ENCODE peak calls at places on chromosomes 1 and 21, in eight cellular contexts. One of them, this sample, is unnamed.

GRCh38 chr21:44089001-44089911 is 17.9 kb upstream of the PWP2 start:
- DNase-seq in HAP-1: no peak
- DNase-seq in A549: no peak
- DNase-seq in SJSA1: no peak
- DNase-seq in spleen: peak; percentile 88
- DNase-seq in effector memory CD4-positive, alpha-beta T cell: peak; percentile 39
- DNase-seq in IMR-90: no peak
- DNase-seq in hepatocyte: peak; percentile 26
- DNase-seq in this sample: no peak

GRCh38 chr1:212561501-212561931 is 47.0 kb upstream of the ATF3 start:
- DNase-seq in HAP-1: no peak
- DNase-seq in A549: peak; percentile 24
- DNase-seq in SJSA1: peak; percentile 85
- DNase-seq in spleen: no peak
- DNase-seq in effector memory CD4-positive, alpha-beta T cell: no peak
- DNase-seq in IMR-90: peak; percentile 76
- DNase-seq in hepatocyte: no peak
- DNase-seq in this sample: no peak

GRCh38 chr1:214280386-214281029 is 451 bp upstream of the SMYD2 start:
- DNase-seq in HAP-1: peak; percentile 48
- DNase-seq in A549: peak; percentile 54
- DNase-seq in SJSA1: peak; percentile 71
- DNase-seq in spleen: peak; percentile 92
- DNase-seq in effector memory CD4-positive, alpha-beta T cell: no peak
- DNase-seq in IMR-90: peak; percentile 37
- DNase-seq in hepatocyte: peak; percentile 53
- DNase-seq in this sample: no peak

GRCh38 chr1:107572674-107573205 is 392.2 kb downstream of the VAV3 start:
- DNase-seq in HAP-1: no peak
- DNase-seq in A549: peak; percentile 35
- DNase-seq in SJSA1: no peak
- DNase-seq in spleen: no peak
- DNase-seq in effector memory CD4-positive, alpha-beta T cell: no peak
- DNase-seq in IMR-90: peak; percentile 31
- DNase-seq in hepatocyte: peak; percentile 29
- DNase-seq in this sample: no peak

GRCh38 chr1:55443175-55443933 is 228.2 kb upstream of the USP24 start:
- DNase-seq in HAP-1: no peak
- DNase-seq in A549: peak; percentile 92
- DNase-seq in SJSA1: peak; percentile 77
- DNase-seq in spleen: no peak
- DNase-seq in effector memory CD4-positive, alpha-beta T cell: no peak
- DNase-seq in IMR-90: peak; percentile 100
- DNase-seq in hepatocyte: peak; percentile 74
- DNase-seq in this sample: no peak

GRCh38 chr1:175920401-175920800 is 177.0 kb upstream of the TNR start:
- DNase-seq in HAP-1: no peak
- DNase-seq in A549: no peak
- DNase-seq in SJSA1: peak; percentile 66
- DNase-seq in spleen: no peak
- DNase-seq in effector memory CD4-positive, alpha-beta T cell: no peak
- DNase-seq in IMR-90: peak; percentile 77
- DNase-seq in hepatocyte: no peak
- DNase-seq in this sample: no peak

GRCh38 chr1:218369688-218370511 is 24.8 kb downstream of the TGFB2 start:
- DNase-seq in HAP-1: no peak
- DNase-seq in A549: no peak
- DNase-seq in SJSA1: peak; percentile 80
- DNase-seq in spleen: no peak
- DNase-seq in effector memory CD4-positive, alpha-beta T cell: no peak
- DNase-seq in IMR-90: peak; percentile 86
- DNase-seq in hepatocyte: no peak
- DNase-seq in this sample: no peak

GRCh38 chr1:28064064-28064463 is 24.3 kb downstream of the EYA3 start:
- DNase-seq in HAP-1: no peak
- DNase-seq in A549: no peak
- DNase-seq in SJSA1: no peak
- DNase-seq in spleen: no peak
- DNase-seq in effector memory CD4-positive, alpha-beta T cell: no peak
- DNase-seq in IMR-90: peak; percentile 83
- DNase-seq in hepatocyte: no peak
- DNase-seq in this sample: no peak

GRCh38 chr1:109617291-109617801 is 2.1 kb downstream of the GNAT2 start:
- DNase-seq in HAP-1: no peak
- DNase-seq in A549: peak; percentile 22
- DNase-seq in SJSA1: peak; percentile 78
- DNase-seq in spleen: no peak
- DNase-seq in effector memory CD4-positive, alpha-beta T cell: no peak
- DNase-seq in IMR-90: peak; percentile 97
- DNase-seq in hepatocyte: peak; percentile 63
- DNase-seq in this sample: no peak

GRCh38 chr1:118692143-118692542 is 296.0 kb downstream of the TBX15 start:
- DNase-seq in HAP-1: no peak
- DNase-seq in A549: no peak
- DNase-seq in SJSA1: no peak
- DNase-seq in spleen: no peak
- DNase-seq in effector memory CD4-positive, alpha-beta T cell: no peak
- DNase-seq in IMR-90: no peak
- DNase-seq in hepatocyte: no peak
- DNase-seq in this sample: no peak

GRCh38 chr1:116405241-116406135 is 32.4 kb downstream of the ATP1A1 start:
- DNase-seq in HAP-1: no peak
- DNase-seq in A549: no peak
- DNase-seq in SJSA1: no peak
- DNase-seq in spleen: no peak
- DNase-seq in effector memory CD4-positive, alpha-beta T cell: no peak
- DNase-seq in IMR-90: no peak
- DNase-seq in hepatocyte: no peak
- DNase-seq in this sample: no peak

GRCh38 chr1:21247892-21248715 is 42.2 kb downstream of the ECE1 start:
- DNase-seq in HAP-1: no peak
- DNase-seq in A549: no peak
- DNase-seq in SJSA1: no peak
- DNase-seq in spleen: no peak
- DNase-seq in effector memory CD4-positive, alpha-beta T cell: no peak
- DNase-seq in IMR-90: no peak
- DNase-seq in hepatocyte: peak; percentile 62
- DNase-seq in this sample: no peak

GRCh38 chr1:46394108-46394871 is at the start of gene FAAH:
- DNase-seq in HAP-1: no peak
- DNase-seq in A549: no peak
- DNase-seq in SJSA1: no peak
- DNase-seq in spleen: peak; percentile 85
- DNase-seq in effector memory CD4-positive, alpha-beta T cell: no peak
- DNase-seq in IMR-90: no peak
- DNase-seq in hepatocyte: peak; percentile 89
- DNase-seq in this sample: peak; percentile 45

GRCh38 chr1:48526045-48526714 is 54.2 kb upstream of the SPATA6 start:
- DNase-seq in HAP-1: no peak
- DNase-seq in A549: no peak
- DNase-seq in SJSA1: no peak
- DNase-seq in spleen: no peak
- DNase-seq in effector memory CD4-positive, alpha-beta T cell: no peak
- DNase-seq in IMR-90: peak; percentile 35
- DNase-seq in hepatocyte: peak; percentile 25
- DNase-seq in this sample: no peak

GRCh38 chr1:243349128-243349527 is 93.3 kb downstream of the SDCCAG8 start:
- DNase-seq in HAP-1: no peak
- DNase-seq in A549: no peak
- DNase-seq in SJSA1: no peak
- DNase-seq in spleen: no peak
- DNase-seq in effector memory CD4-positive, alpha-beta T cell: no peak
- DNase-seq in IMR-90: no peak
- DNase-seq in hepatocyte: no peak
- DNase-seq in this sample: no peak

GRCh38 chr1:243351347-243351746 is 95.5 kb downstream of the SDCCAG8 start:
- DNase-seq in HAP-1: no peak
- DNase-seq in A549: no peak
- DNase-seq in SJSA1: no peak
- DNase-seq in spleen: no peak
- DNase-seq in effector memory CD4-positive, alpha-beta T cell: no peak
- DNase-seq in IMR-90: no peak
- DNase-seq in hepatocyte: no peak
- DNase-seq in this sample: no peak

DNA sequence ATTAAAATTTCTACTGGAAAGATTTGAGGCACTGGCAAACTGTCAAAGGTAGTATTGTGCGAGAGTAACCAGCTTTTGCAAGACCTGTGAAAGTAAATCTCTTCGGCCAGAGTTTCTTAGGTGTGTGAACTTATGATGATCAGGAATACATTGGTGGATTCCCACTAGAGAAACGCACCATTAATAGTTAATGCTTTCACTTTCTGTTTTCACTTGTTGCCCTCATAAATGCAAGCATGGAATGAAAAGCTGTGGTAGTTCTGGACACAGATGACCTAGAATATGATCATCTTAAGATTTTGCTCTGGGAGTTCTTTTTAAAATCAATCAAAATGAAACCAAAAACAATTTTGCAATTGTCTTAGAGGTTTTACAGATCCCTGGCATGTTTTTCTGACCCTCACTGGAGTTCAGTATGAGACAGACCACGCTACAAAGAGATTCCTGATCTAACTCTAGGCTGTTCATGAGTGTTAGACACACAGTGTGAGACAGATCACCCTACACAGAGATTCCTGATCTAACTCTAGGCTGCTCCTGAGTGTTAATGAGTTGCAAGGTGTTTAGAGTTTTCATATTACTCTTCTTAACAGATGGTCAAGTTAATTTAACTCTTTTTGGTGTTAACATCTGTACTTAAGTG is 98.8 kb downstream of the SDCCAG8 start:
- DNase-seq in HAP-1: no peak
- DNase-seq in A549: no peak
- DNase-seq in SJSA1: peak; percentile 48
- DNase-seq in spleen: no peak
- DNase-seq in effector memory CD4-positive, alpha-beta T cell: no peak
- DNase-seq in IMR-90: peak; percentile 21
- DNase-seq in hepatocyte: no peak
- DNase-seq in this sample: no peak
- H3K4me3 ChIP-seq in HAP-1: no peak overlapping the region
- H3K4me3 ChIP-seq in A549: no peak overlapping the region
- H3K4me3 ChIP-seq in SJSA1: peak overlapping the region; percentile 17
- H3K4me3 ChIP-seq in spleen: peak overlapping the region; percentile 18
- H3K4me3 ChIP-seq in effector memory CD4-positive, alpha-beta T cell: peak overlapping the region; percentile 10
- H3K4me3 ChIP-seq in IMR-90: peak overlapping the region; percentile 27
- H3K4me3 ChIP-seq in hepatocyte: no peak overlapping the region
- H3K4me3 ChIP-seq in this sample: no peak overlapping the region

DNA sequence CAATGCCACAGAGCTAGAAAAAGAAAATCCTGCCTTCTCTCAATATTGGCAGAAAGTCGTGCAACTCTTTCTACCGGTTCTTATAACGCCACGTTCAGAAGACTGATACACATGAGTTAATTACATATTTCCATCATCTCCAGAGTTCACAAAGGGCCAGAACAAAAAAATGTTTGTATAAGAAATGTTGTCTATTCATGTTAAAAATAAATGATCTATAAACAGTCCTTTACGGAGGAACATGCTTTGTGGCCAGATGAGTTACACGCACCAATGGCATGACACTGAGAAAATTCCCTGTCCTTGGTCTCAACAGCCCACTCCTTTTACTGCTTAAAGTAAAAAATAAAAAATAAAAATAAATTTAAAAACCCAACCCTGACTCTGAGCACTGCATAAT is 29.5 kb downstream of the C2CD2 start:
- DNase-seq in HAP-1: no peak
- DNase-seq in A549: no peak
- DNase-seq in SJSA1: no peak
- DNase-seq in spleen: no peak
- DNase-seq in effector memory CD4-positive, alpha-beta T cell: no peak
- DNase-seq in IMR-90: peak; percentile 57
- DNase-seq in hepatocyte: no peak
- DNase-seq in this sample: no peak
- H3K4me1 ChIP-seq in HAP-1: no peaks in the 10 kb centered on the region
- H3K4me1 ChIP-seq in A549: peaks cover 9% of the 10 kb centered on the region
- H3K4me1 ChIP-seq in SJSA1: peaks cover 16% of the 10 kb centered on the region
- H3K4me1 ChIP-seq in spleen: peaks cover 75% of the 10 kb centered on the region
- H3K4me1 ChIP-seq in effector memory CD4-positive, alpha-beta T cell: peaks cover 4% of the 10 kb centered on the region
- H3K4me1 ChIP-seq in IMR-90: peaks cover 14% of the 10 kb centered on the region
- H3K4me1 ChIP-seq in hepatocyte: peaks cover 6% of the 10 kb centered on the region
- H3K4me1 ChIP-seq in this sample: peaks cover 42% of the 10 kb centered on the region

GRCh38 chr1:3125078-3125477 is 56.1 kb downstream of the PRDM16 start:
- DNase-seq in HAP-1: no peak
- DNase-seq in A549: no peak
- DNase-seq in SJSA1: no peak
- DNase-seq in spleen: no peak
- DNase-seq in effector memory CD4-positive, alpha-beta T cell: no peak
- DNase-seq in IMR-90: no peak
- DNase-seq in hepatocyte: no peak
- DNase-seq in this sample: no peak
- H3K4me3 ChIP-seq in HAP-1: no peak overlapping the region
- H3K4me3 ChIP-seq in A549: no peak overlapping the region
- H3K4me3 ChIP-seq in SJSA1: no peak overlapping the region
- H3K4me3 ChIP-seq in spleen: no peak overlapping the region
- H3K4me3 ChIP-seq in effector memory CD4-positive, alpha-beta T cell: no peak overlapping the region
- H3K4me3 ChIP-seq in IMR-90: no peak overlapping the region
- H3K4me3 ChIP-seq in hepatocyte: no peak overlapping the region
- H3K4me3 ChIP-seq in this sample: no peak overlapping the region

DNA sequence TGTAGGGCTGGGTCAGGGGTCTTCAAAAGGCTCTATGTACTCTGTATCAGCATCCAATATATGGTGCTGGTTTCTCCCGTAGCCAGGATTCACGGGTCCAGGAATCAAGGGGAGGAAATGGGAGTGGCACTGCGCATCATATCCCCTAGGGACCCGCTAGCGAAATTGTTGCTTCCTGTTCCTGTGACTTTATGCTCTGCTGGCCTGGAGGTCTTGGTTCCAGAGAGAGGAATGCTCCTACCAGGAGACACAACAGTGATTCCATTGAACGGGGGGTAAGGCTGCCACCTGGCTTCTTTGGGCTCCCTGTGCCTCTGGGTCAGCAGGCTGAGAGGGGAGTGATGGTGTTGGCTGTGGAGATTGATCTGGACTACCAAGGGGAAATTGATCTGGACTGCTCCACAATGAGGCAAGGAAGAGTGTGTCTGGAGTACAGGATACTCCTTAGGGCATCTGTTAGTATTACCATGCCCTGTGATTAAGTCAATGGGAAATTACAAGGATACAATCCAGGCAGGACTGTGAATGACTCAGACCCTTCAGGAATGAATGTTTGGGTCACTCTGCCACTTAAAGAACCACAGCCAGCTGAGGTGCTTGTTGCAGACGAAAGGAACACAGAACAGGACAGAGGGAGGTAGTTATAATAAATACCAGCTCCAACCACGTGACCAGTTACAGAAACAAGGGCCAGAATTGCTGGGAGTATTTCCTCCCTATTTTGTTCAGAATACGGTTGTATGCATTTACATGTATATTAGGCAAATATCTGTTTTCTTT is 10.2 kb downstream of the SPSB1 start:
- DNase-seq in HAP-1: no peak
- DNase-seq in A549: peak; percentile 79
- DNase-seq in SJSA1: peak; percentile 98
- DNase-seq in spleen: no peak
- DNase-seq in effector memory CD4-positive, alpha-beta T cell: no peak
- DNase-seq in IMR-90: peak; percentile 97
- DNase-seq in hepatocyte: peak; percentile 68
- DNase-seq in this sample: no peak
- H3K4me1 ChIP-seq in HAP-1: no peaks in the 10 kb centered on the region
- H3K4me1 ChIP-seq in A549: peaks cover 78% of the 10 kb centered on the region
- H3K4me1 ChIP-seq in SJSA1: peaks cover 63% of the 10 kb centered on the region
- H3K4me1 ChIP-seq in spleen: peaks cover 10% of the 10 kb centered on the region
- H3K4me1 ChIP-seq in effector memory CD4-positive, alpha-beta T cell: no peaks in the 10 kb centered on the region
- H3K4me1 ChIP-seq in IMR-90: peaks cover 28% of the 10 kb centered on the region
- H3K4me1 ChIP-seq in hepatocyte: peaks cover 31% of the 10 kb centered on the region
- H3K4me1 ChIP-seq in this sample: no peaks in the 10 kb centered on the region

This sample was measured in CD8-positive, alpha-beta T cell.